ENCODE peak calls at places on chromosomes 2 and 18, in ten cellular contexts. R is prostate gland, P is foreskin fibroblast, Y is brain microvascular endothelial cell, T is fibroblast of lung, D is heart right ventricle, S is GM06990, V is colonic mucosa, Q is cardiac fibroblast, M is esophagus squamous epithelium. L is an unnamed sample.

GRCh38 chr2:25981596-25982272 is 563 bp downstream of the KIF3C start:
- DNase-seq in R (no peak), P (no peak), Y (no peak), T (peak), D (no peak), S (no peak), V (no peak), Q (no peak), M (no peak), L (no peak)

GRCh38 chr2:197647961-197648690 is 27.3 kb downstream of the RFTN2 start:
- DNase-seq in R (no peak), P (peak), Y (no peak), T (no peak), D (no peak), S (no peak), V (no peak), Q (peak), M (no peak), L (peak)

GRCh38 chr2:217653240-217653639 is 349.6 kb downstream of the TNS1 start:
- DNase-seq in R (peak), P (peak), Y (peak), T (peak), D (no peak), S (no peak), V (peak), Q (peak), M (no peak), L (no peak)

GRCh38 chr2:70871398-70872211 is 36.0 kb upstream of the CD207 start:
- DNase-seq in R (peak), P (peak), Y (peak), T (peak), D (peak), S (peak), V (peak), Q (peak), M (peak), L (peak)

GRCh38 chr18:25300492-25300891 is 51.5 kb downstream of the ZNF521 start:
- DNase-seq in R (no peak), P (no peak), Y (no peak), T (no peak), D (no peak), S (no peak), V (no peak), Q (no peak), M (no peak), L (no peak)

GRCh38 chr2:16223481-16224177 is 283.3 kb downstream of the MYCN start:
- DNase-seq in R (no peak), P (no peak), Y (no peak), T (no peak), D (no peak), S (no peak), V (no peak), Q (no peak), M (no peak), L (no peak)

GRCh38 chr2:70255637-70256314 is 2.2 kb upstream of the PCYOX1 start:
- DNase-seq in R (no peak), P (no peak), Y (no peak), T (no peak), D (no peak), S (no peak), V (no peak), Q (no peak), M (no peak), L (no peak)

GRCh38 chr2:206971805-206972204 is 32.5 kb downstream of the CPO start:
- DNase-seq in R (no peak), P (peak), Y (no peak), T (no peak), D (no peak), S (no peak), V (peak), Q (peak), M (no peak), L (no peak)

GRCh38 chr18:62944454-62944853 is 229.1 kb downstream of the PHLPP1 start:
- DNase-seq in R (no peak), P (no peak), Y (no peak), T (peak), D (no peak), S (no peak), V (no peak), Q (peak), M (no peak), L (peak)

GRCh38 chr2:38933653-38934052 is 44.0 kb downstream of the ARHGEF33 start:
- DNase-seq in R (no peak), P (peak), Y (no peak), T (peak), D (no peak), S (no peak), V (no peak), Q (peak), M (no peak), L (no peak)

GRCh38 chr2:236934166-236934565 is 151.5 kb upstream of the COPS8 start:
- DNase-seq in R (no peak), P (no peak), Y (no peak), T (no peak), D (no peak), S (no peak), V (peak), Q (no peak), M (no peak), L (no peak)

GRCh38 chr2:29073913-29074312 is 410 bp downstream of the PCARE start:
- DNase-seq in R (no peak), P (no peak), Y (no peak), T (no peak), D (no peak), S (no peak), V (no peak), Q (no peak), M (no peak), L (peak)

GRCh38 chr2:218734190-218734975 is 23.7 kb downstream of the TTLL4 start:
- DNase-seq in R (no peak), P (no peak), Y (no peak), T (no peak), D (no peak), S (no peak), V (no peak), Q (no peak), M (no peak), L (no peak)

GRCh38 chr2:238163494-238164198 is 4.9 kb downstream of the ERFE start:
- DNase-seq in R (no peak), P (no peak), Y (no peak), T (peak), D (no peak), S (no peak), V (no peak), Q (no peak), M (no peak), L (no peak)

GRCh38 chr18:3623769-3624545 is 174.0 kb downstream of the TGIF1 start:
- DNase-seq in R (peak), P (peak), Y (peak), T (peak), D (peak), S (no peak), V (peak), Q (peak), M (no peak), L (no peak)

GRCh38 chr18:52652451-52652850 is 312.5 kb downstream of the DCC start:
- DNase-seq in R (no peak), P (peak), Y (no peak), T (no peak), D (no peak), S (no peak), V (no peak), Q (no peak), M (no peak), L (no peak)

GRCh38 chr2:11371099-11371937 is 26.9 kb upstream of the ROCK2 start:
- DNase-seq in R (no peak), P (no peak), Y (no peak), T (no peak), D (no peak), S (no peak), V (no peak), Q (no peak), M (no peak), L (no peak)

GRCh38 chr2:71101656-71102055 is 28.4 kb downstream of the MCEE start:
- DNase-seq in R (no peak), P (peak), Y (peak), T (peak), D (no peak), S (no peak), V (no peak), Q (peak), M (no peak), L (no peak)

GRCh38 chr18:75206637-75207297 is 2.2 kb downstream of the PTGR3 start:
- DNase-seq in R (no peak), P (no peak), Y (no peak), T (no peak), D (no peak), S (no peak), V (no peak), Q (no peak), M (no peak), L (no peak)

GRCh38 chr2:72788756-72789155 is 37.1 kb downstream of the EXOC6B start:
- DNase-seq in R (no peak), P (peak), Y (peak), T (peak), D (no peak), S (no peak), V (no peak), Q (peak), M (no peak), L (no peak)

GRCh38 chr2:46482490-46482889 is 3.1 kb downstream of the TMEM247 start:
- DNase-seq in R (no peak), P (no peak), Y (no peak), T (no peak), D (no peak), S (no peak), V (no peak), Q (no peak), M (no peak), L (no peak)

GRCh38 chr2:152050915-152051314 is 47.9 kb downstream of the CACNB4 start:
- DNase-seq in R (no peak), P (no peak), Y (no peak), T (no peak), D (no peak), S (peak), V (no peak), Q (no peak), M (no peak), L (peak)

GRCh38 chr2:109721626-109722025 is 72.5 kb upstream of the RGPD5 start:
- DNase-seq in R (peak), P (no peak), Y (no peak), T (no peak), D (no peak), S (no peak), V (peak), Q (no peak), M (no peak), L (no peak)

GRCh38 chr18:71809711-71810110 is 734.4 kb downstream of the CBLN2 start:
- DNase-seq in R (no peak), P (no peak), Y (no peak), T (no peak), D (no peak), S (no peak), V (no peak), Q (no peak), M (no peak), L (no peak)

GRCh38 chr2:219178377-219179175 is 501 bp downstream of the RETREG2 start:
- DNase-seq in R (peak), P (no peak), Y (peak), T (peak), D (peak), S (peak), V (peak), Q (peak), M (no peak), L (peak)

GRCh38 chr18:32049393-32050161 is 31.0 kb downstream of the RNF125 start:
- DNase-seq in R (no peak), P (no peak), Y (no peak), T (peak), D (peak), S (peak), V (peak), Q (no peak), M (no peak), L (peak)

GRCh38 chr2:24809316-24810007 is 16.2 kb downstream of the CENPO start:
- DNase-seq in R (no peak), P (peak), Y (no peak), T (no peak), D (no peak), S (no peak), V (no peak), Q (no peak), M (no peak), L (no peak)

GRCh38 chr2:64838817-64839216 is 150.4 kb upstream of the SLC1A4 start:
- DNase-seq in R (no peak), P (peak), Y (peak), T (peak), D (no peak), S (no peak), V (peak), Q (peak), M (no peak), L (no peak)

GRCh38 chr18:10563886-10564285 is 38.1 kb downstream of the NAPG start:
- DNase-seq in R (peak), P (no peak), Y (no peak), T (peak), D (no peak), S (no peak), V (no peak), Q (no peak), M (no peak), L (no peak)

GRCh38 chr2:74267068-74267467 is 68.7 kb downstream of the MTHFD2 start:
- DNase-seq in R (no peak), P (no peak), Y (no peak), T (no peak), D (no peak), S (no peak), V (peak), Q (no peak), M (no peak), L (peak)

GRCh38 chr2:59957539-59957938 is 595.9 kb downstream of the BCL11A start:
- DNase-seq in R (no peak), P (no peak), Y (no peak), T (no peak), D (no peak), S (no peak), V (no peak), Q (no peak), M (no peak), L (no peak)

GRCh38 chr2:202545523-202545922 is 89.2 kb upstream of the FAM117B start:
- DNase-seq in R (no peak), P (no peak), Y (no peak), T (no peak), D (no peak), S (no peak), V (no peak), Q (no peak), M (no peak), L (peak)

GRCh38 chr2:82599021-82599420 is 1860.1 kb downstream of the SUCLG1 start:
- DNase-seq in R (no peak), P (no peak), Y (no peak), T (no peak), D (no peak), S (no peak), V (no peak), Q (no peak), M (no peak), L (no peak)

GRCh38 chr2:32772623-32773221 is 144.9 kb downstream of the TTC27 start:
- DNase-seq in R (no peak), P (peak), Y (peak), T (peak), D (peak), S (no peak), V (no peak), Q (peak), M (no peak), L (peak)

GRCh38 chr2:19818543-19818942 is 83.2 kb downstream of the TTC32 start:
- DNase-seq in R (no peak), P (no peak), Y (no peak), T (peak), D (no peak), S (no peak), V (no peak), Q (no peak), M (no peak), L (no peak)

GRCh38 chr18:23259701-23260661 is 124.7 kb downstream of the CABLES1 start:
- DNase-seq in R (peak), P (peak), Y (peak), T (peak), D (peak), S (peak), V (peak), Q (peak), M (no peak), L (peak)

GRCh38 chr18:21115519-21116411 is 4.2 kb upstream of the ROCK1 start:
- DNase-seq in R (no peak), P (peak), Y (peak), T (peak), D (no peak), S (no peak), V (no peak), Q (peak), M (no peak), L (no peak)

GRCh38 chr2:53021285-53021684 is 746.3 kb upstream of the CHAC2 start:
- DNase-seq in R (no peak), P (peak), Y (peak), T (peak), D (no peak), S (no peak), V (no peak), Q (peak), M (no peak), L (no peak)

GRCh38 chr2:121608967-121609366 is 40.3 kb downstream of the CLASP1 start:
- DNase-seq in R (no peak), P (no peak), Y (no peak), T (no peak), D (no peak), S (no peak), V (no peak), Q (no peak), M (no peak), L (no peak)

GRCh38 chr2:240557101-240557751 is 562 bp downstream of the ANKMY1 start:
- DNase-seq in R (peak), P (no peak), Y (no peak), T (no peak), D (no peak), S (no peak), V (peak), Q (no peak), M (no peak), L (no peak)
- H3K4me3 ChIP-seq in R (peak), P (peak), Y (peak), T (no peak), D (peak), S (peak), V (peak), Q (peak), M (peak), L (peak)

DNA sequence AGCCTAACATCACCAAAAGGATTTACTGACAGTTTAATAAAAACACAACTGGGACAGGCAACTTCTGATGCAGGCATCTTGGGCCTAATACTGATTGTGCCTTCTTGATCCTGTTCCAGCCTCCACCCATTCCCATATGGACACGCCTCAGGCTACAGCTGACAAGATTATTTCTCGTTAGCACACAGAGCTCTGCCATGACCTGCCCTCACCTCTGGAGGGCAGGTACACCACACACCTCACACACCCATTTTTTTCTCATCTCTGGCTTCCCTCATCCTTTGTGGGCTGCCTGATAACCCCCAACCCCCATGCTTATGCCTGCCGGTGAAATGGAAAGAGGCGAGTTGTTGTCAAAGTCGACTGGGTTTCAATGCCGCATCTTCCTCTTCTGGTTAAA is 147.0 kb downstream of the ANTXR1 start:
- DNase-seq in R (no peak), P (no peak), Y (no peak), T (no peak), D (no peak), S (no peak), V (peak), Q (no peak), M (no peak), L (no peak)
- TF ChIP-seq CTCF in R (no peak), P (no peak), Y (no peak), T (no peak), D (no peak), S (no peak), V (peak), Q (no peak), M (peak), L (no peak)

GRCh38 chr18:48934708-48935432 is 15.9 kb downstream of the SMAD7 start:
- DNase-seq in R (no peak), P (no peak), Y (no peak), T (no peak), D (peak), S (peak), V (no peak), Q (no peak), M (no peak), L (peak)
- H3K4me3 ChIP-seq in R (no peak), P (no peak), Y (no peak), T (no peak), D (peak), S (peak), V (no peak), Q (no peak), M (peak), L (peak)

DNA sequence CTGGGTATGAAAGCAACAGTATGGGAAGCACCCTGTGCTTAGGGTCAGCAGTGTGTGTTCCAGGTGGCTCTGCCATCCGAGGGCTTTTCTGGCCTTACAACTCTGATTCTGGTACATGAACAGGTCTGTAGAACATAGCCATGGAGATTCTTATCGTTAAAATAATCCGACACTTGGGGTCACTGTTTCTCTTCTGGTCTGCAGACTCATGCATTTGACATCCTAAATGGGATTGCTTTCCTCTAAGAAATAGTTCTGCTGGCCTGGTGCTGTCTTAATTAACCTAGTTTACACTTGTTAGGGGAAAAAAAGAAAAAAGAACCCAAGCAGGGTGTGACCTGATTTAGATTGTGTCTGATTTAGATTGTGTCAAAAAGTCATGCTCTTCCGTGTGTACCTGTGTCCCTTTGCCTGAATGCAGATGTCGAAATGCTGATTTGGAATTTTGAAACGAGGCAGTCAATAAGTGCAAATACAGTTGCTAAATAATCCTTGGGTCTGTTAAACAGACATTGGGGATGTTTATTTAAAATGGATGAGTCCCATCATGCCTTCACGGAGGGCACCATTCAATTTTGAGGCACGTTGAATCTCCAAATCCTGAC is 59.6 kb downstream of the TRPM8 start:
- DNase-seq in R (peak), P (peak), Y (peak), T (peak), D (no peak), S (no peak), V (no peak), Q (peak), M (no peak), L (peak)
- TF ChIP-seq CTCF in R (peak), P (peak), Y (peak), T (peak), D (peak), S (peak), V (peak), Q (peak), M (peak), L (peak)

GRCh38 chr18:22173221-22173927 is 4.0 kb downstream of the GATA6 start:
- DNase-seq in R (no peak), P (no peak), Y (no peak), T (no peak), D (no peak), S (no peak), V (peak), Q (peak), M (no peak), L (no peak)

GRCh38 chr18:22176282-22176621 is 6.9 kb downstream of the GATA6 start:
- DNase-seq in R (no peak), P (no peak), Y (no peak), T (no peak), D (no peak), S (no peak), V (peak), Q (no peak), M (no peak), L (no peak)

GRCh38 chr18:22173928-22174301 is 4.5 kb downstream of the GATA6 start:
- DNase-seq in R (no peak), P (no peak), Y (no peak), T (no peak), D (no peak), S (no peak), V (peak), Q (peak), M (no peak), L (no peak)

GRCh38 chr18:22175326-22175725 is 5.9 kb downstream of the GATA6 start:
- DNase-seq in R (no peak), P (no peak), Y (no peak), T (no peak), D (no peak), S (no peak), V (peak), Q (peak), M (no peak), L (no peak)

GRCh38 chr18:22174341-22175148 is 5.2 kb downstream of the GATA6 start:
- DNase-seq in R (no peak), P (no peak), Y (no peak), T (no peak), D (no peak), S (no peak), V (no peak), Q (peak), M (no peak), L (no peak)
- H3K4me3 ChIP-seq in R (no peak), P (no peak), Y (peak), T (peak), D (peak), S (no peak), V (peak), Q (peak), M (no peak), L (no peak)

DNA sequence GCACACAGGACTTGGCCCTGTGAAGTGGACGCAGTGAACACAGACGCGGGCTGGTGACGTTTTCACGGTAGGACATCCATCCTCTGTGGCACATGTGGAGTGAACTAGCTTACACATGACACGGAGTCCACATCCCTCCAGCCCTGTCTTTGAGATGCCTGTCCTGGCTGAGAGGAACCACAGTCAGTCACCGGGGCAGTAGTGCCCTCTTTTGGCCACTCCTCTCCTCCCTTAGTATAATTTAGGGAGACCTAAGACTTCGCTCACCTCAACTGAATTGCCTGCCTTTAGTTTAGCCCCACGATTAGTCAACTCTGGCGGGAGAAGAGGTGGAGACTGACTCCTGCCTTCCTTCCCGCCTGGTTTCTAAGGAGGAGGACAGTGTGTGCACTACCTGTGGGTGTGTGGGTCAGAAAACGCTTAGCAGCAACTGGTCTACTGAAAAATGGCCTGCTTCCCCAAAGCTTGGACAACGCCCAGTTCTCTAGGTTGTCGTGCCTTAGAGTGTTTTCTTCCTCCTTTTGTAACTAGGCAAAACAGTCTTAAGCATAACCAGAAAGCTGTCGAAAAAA is 70.6 kb downstream of the MBP start:
- DNase-seq in R (no peak), P (no peak), Y (peak), T (no peak), D (no peak), S (no peak), V (no peak), Q (peak), M (no peak), L (peak)
- TF ChIP-seq CTCF in R (no peak), P (no peak), Y (peak), T (peak), D (no peak), S (peak), V (no peak), Q (no peak), M (peak), L (peak)

L was measured in GM12865.